ENCODE peak calls at places on chromosomes 4 and X, in four cellular contexts. K is HCT116, M is K562, J is H1. Z is an unnamed sample.

GRCh38 chr4:88297725-88298453 is 13.5 kb upstream of the PPM1K start:
- DNase-seq in M (peak), J (no peak), K (no peak), Z (no peak)

GRCh38 chrX:119539872-119540271 is 25.3 kb downstream of the STEEP1 start:
- DNase-seq in K (no peak), M (peak), J (no peak), Z (no peak)

GRCh38 chrX:50402886-50403285 is 67.7 kb downstream of the DGKK start:
- DNase-seq in M (no peak), K (no peak), J (no peak), Z (no peak)

GRCh38 chr4:183444953-183445543 is 612 bp downstream of the CDKN2AIP start:
- DNase-seq in J (no peak), M (peak), K (no peak), Z (no peak)

GRCh38 chr4:186726440-186727148 is 2.9 kb upstream of the FAT1 start:
- DNase-seq in J (peak), M (peak), K (peak), Z (no peak)

GRCh38 chrX:74613350-74614192 is 853 bp downstream of the RLIM start:
- DNase-seq in M (peak), K (no peak), J (no peak), Z (no peak)

GRCh38 chr4:95548738-95549245 is at the start of gene UNC5C:
- DNase-seq in J (peak), M (no peak), K (no peak), Z (no peak)

GRCh38 chr4:89661490-89661889 is 175.5 kb downstream of the SNCA start:
- DNase-seq in M (no peak), J (no peak), K (no peak), Z (no peak)

GRCh38 chr4:141158219-141158618 is 24.9 kb upstream of the RNF150 start:
- DNase-seq in J (no peak), K (peak), M (peak), Z (no peak)

GRCh38 chrX:118261136-118261535 is 84.8 kb upstream of the WDR44 start:
- DNase-seq in M (no peak), K (no peak), J (no peak), Z (no peak)

GRCh38 chr4:65399131-65399530 is 271.2 kb downstream of the EPHA5 start:
- DNase-seq in J (no peak), M (no peak), K (no peak), Z (no peak)

GRCh38 chr4:157204634-157205244 is 15.8 kb upstream of the GRIA2 start:
- DNase-seq in M (peak), J (peak), K (peak), Z (no peak)

GRCh38 chr4:16197842-16198241 is 28.4 kb downstream of the TAPT1 start:
- DNase-seq in K (no peak), M (no peak), J (no peak), Z (no peak)

GRCh38 chr4:128384091-128384520 is 96.5 kb upstream of the PGRMC2 start:
- DNase-seq in K (no peak), M (no peak), J (no peak), Z (no peak)

DNA sequence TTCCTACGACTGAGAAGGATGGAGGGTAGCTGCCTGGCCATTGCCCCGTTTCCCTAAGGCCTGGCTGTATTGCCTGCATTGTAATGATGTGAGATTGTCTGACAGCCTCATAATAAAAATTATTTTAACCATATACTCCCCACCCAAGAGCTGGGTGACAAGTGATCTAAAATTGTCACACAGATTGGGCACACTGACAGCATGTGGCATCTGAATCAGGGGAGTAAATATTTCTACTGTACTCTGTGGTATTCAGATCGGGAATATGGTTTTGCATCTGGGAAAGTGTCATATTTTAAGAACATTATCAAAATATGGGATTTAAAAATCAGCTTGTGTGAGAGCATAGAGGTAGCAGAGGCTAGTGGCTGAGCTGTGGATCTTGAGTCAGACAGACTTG is 135.7 kb upstream of the PDLIM3 start:
- DNase-seq in M (no peak), K (no peak), J (no peak), Z (no peak)
- H3K27ac ChIP-seq in M (no peak), K (no peak), J (no peak), Z (no peak)

GRCh38 chrX:121216979-121217378 is 169.6 kb downstream of the GLUD2 start:
- DNase-seq in K (no peak), J (no peak), M (no peak), Z (no peak)
- TF ChIP-seq POLR2AphosphoS5 in K (no peak), J (no peak), M (no peak), Z (no peak)

GRCh38 chr4:84482564-84483563 is 16.2 kb downstream of the NKX6-1 start:
- DNase-seq in M (no peak), K (no peak), J (peak), Z (no peak)

GRCh38 chr4:84481077-84481878 is 17.8 kb downstream of the NKX6-1 start:
- DNase-seq in J (no peak), K (no peak), M (no peak), Z (no peak)

GRCh38 chr4:84480082-84480481 is 19.0 kb downstream of the NKX6-1 start:
- DNase-seq in J (no peak), K (no peak), M (no peak), Z (no peak)

GRCh38 chr4:84483738-84484137 is 15.4 kb downstream of the NKX6-1 start:
- DNase-seq in K (no peak), M (no peak), J (no peak), Z (no peak)

GRCh38 chr4:84481879-84482245 is 17.2 kb downstream of the NKX6-1 start:
- DNase-seq in K (no peak), M (no peak), J (peak), Z (no peak)
- TF ChIP-seq EZH2 in K (no peak), M (no peak), J (no peak), Z (no peak)

GRCh38 chrX:6732101-6732500 is 197.2 kb upstream of the VCX3A start:
- DNase-seq in K (no peak), J (no peak), M (no peak), Z (no peak)

GRCh38 chrX:6735235-6735634 is 200.3 kb upstream of the VCX3A start:
- DNase-seq in J (no peak), K (no peak), M (no peak), Z (no peak)

GRCh38 chrX:6729581-6729980 is 194.7 kb upstream of the VCX3A start:
- DNase-seq in K (no peak), J (no peak), M (no peak), Z (no peak)
- H3K27ac ChIP-seq in K (no peak), J (no peak), M (no peak), Z (no peak)

DNA sequence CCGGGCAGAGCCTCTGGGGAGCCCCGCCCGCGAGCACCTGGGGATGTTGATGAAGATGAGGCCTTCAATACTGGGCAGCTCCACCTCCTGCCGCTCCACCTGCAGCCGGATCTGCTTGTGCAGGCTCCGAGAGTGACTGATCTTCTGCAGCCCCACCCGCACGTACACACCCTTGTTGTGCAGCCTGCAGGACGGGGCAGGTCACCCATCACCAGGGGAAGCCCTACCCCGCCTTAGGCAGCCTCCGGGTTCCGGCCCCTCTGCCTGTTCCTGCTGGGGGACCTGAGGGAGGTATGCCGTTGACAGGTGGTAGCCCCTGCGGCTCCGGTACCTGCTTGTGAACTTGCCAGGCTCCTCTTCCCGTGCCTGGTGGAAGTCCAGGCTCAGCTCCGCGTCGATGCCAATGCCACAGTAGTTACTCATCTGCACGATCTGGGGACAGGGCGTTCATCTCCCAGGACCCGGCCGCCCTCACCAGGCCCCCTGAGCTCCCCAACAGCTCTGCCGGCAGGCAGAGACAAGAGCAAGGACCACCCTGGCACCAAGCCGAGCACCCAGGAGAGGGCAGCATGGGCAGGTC is 11.6 kb downstream of the DGKQ start:
- DNase-seq in M (no peak), J (no peak), K (no peak), Z (no peak)
- TF ChIP-seq POLR2AphosphoS5 in M (no peak), J (no peak), K (no peak), Z (no peak)

GRCh38 chr4:57109530-57109846 is 697 bp downstream of the IGFBP7 start:
- DNase-seq in J (no peak), K (no peak), M (no peak), Z (no peak)

GRCh38 chr4:57114973-57115372 is 4.8 kb upstream of the IGFBP7 start:
- DNase-seq in J (no peak), M (no peak), K (no peak), Z (no peak)

GRCh38 chr4:57110635-57111546 is 706 bp upstream of the IGFBP7 start:
- DNase-seq in K (no peak), M (peak), J (peak), Z (no peak)

GRCh38 chr4:57113870-57114269 is 3.7 kb upstream of the IGFBP7 start:
- DNase-seq in J (no peak), M (no peak), K (no peak), Z (no peak)

DNA sequence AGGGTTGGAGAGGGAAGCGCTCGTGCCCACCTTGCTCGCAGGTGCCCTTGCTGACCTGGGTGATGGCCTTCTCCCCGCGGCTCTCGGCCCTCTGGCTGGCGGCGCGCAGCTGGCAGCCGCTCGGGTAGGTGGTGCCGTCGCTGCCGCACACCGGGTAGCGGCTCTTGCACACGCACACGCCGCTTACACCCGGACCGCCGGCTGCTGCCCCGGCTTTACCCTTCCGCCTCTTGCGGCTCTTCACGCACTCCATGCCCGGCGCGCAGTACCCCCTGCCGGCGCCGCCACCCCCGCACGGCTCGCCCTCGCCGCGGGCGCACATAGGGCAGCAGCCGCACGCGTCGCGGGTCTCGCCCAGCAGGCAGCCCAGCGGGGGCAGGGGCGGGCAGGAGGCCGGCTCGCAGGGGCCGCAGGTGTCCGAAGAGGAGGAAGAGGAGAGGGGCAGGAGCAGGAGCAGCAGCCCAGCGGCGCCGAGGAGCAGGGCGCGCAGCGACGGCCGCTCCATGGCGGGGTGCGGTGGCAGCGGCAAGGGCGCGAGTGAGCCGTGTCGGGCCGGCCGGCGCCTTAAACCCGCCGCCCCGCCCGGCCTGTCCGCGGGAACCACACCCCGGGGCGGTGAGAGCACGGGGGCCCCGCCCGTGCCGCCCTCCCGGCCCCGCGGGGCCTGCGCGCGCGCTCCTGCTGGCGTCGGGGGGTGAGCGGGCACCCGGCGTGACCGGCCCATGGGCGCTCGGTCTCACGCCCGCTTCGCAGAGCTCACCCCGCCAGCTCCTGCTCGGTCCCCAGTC is at the start of gene IGFBP7:
- DNase-seq in K (no peak), M (peak), J (peak), Z (no peak)
- TF ChIP-seq EZH2 in K (no peak), M (no peak), J (peak), Z (no peak)